ENCODE peak calls at places on chromosomes 12 and 14, in five cellular contexts. T is K562, P is cardiac muscle cell, N is fibroblast of mammary gland, K is astrocyte of the cerebellum. A is an unnamed sample.

GRCh38 chr14:73771848-73772705 is 57.9 kb upstream of the PNMA1 start:
- DNase-seq in T (peak; percentile 94), P (peak; percentile 65), K (no peak), N (peak; percentile 75), A (no peak)

GRCh38 chr14:24197066-24197465 is 1.8 kb upstream of the TM9SF1 start:
- DNase-seq in N (no peak), P (no peak), T (peak; percentile 50), K (no peak), A (no peak)

GRCh38 chr14:36423430-36423829 is 96.6 kb downstream of the NKX2-1 start:
- DNase-seq in K (no peak), N (no peak), P (no peak), T (no peak), A (no peak)

GRCh38 chr14:69183735-69184134 is 7.6 kb upstream of the EXD2 start:
- DNase-seq in P (no peak), T (no peak), K (no peak), N (peak; percentile 2), A (no peak)

GRCh38 chr14:100159107-100159864 is at the start of gene DEGS2:
- DNase-seq in P (peak; percentile 54), K (no peak), N (no peak), T (no peak), A (no peak)

GRCh38 chr14:58572092-58572853 is 65.5 kb upstream of the DACT1 start:
- DNase-seq in T (no peak), P (peak; percentile 23), N (peak; percentile 40), K (no peak), A (no peak)

GRCh38 chr14:100317897-100318808 is 5.0 kb upstream of the SLC25A47 start:
- DNase-seq in K (no peak), P (peak; percentile 55), T (peak; percentile 71), N (peak; percentile 49), A (peak; percentile 83)

GRCh38 chr14:63287661-63288483 is 30.9 kb downstream of the GPHB5 start:
- DNase-seq in N (peak; percentile 23), K (no peak), T (no peak), P (no peak), A (no peak)

GRCh38 chr12:94761559-94761958 is 111.2 kb upstream of the TMCC3 start:
- DNase-seq in P (no peak), N (peak; percentile 94), K (peak; percentile 65), T (peak; percentile 9), A (no peak)

GRCh38 chr12:113278141-113278540 is 56.8 kb downstream of the SLC8B1 start:
- DNase-seq in K (no peak), N (no peak), P (no peak), T (no peak), A (no peak)

GRCh38 chr14:96145116-96145864 is 59.3 kb upstream of the BDKRB2 start:
- DNase-seq in P (no peak), T (no peak), K (peak; percentile 58), N (peak; percentile 78), A (no peak)

GRCh38 chr12:112122823-112123690 is 2.3 kb upstream of the TRAFD1 start:
- DNase-seq in P (peak; percentile 60), N (peak; percentile 84), T (peak; percentile 77), K (no peak), A (no peak)

GRCh38 chr12:132178801-132179401 is 34.6 kb downstream of the NOC4L start:
- DNase-seq in P (no peak), T (no peak), N (no peak), K (no peak), A (no peak)

GRCh38 chr12:52043386-52044212 is 7.6 kb upstream of the NR4A1 start:
- DNase-seq in N (peak; percentile 83), K (no peak), T (no peak), P (no peak), A (no peak)

GRCh38 chr14:60163741-60164140 is 1.5 kb downstream of the DHRS7 start:
- DNase-seq in T (no peak), P (no peak), K (no peak), N (no peak), A (no peak)

GRCh38 chr14:83706555-83706954 is 1823.4 kb upstream of the FLRT2 start:
- DNase-seq in P (no peak), K (no peak), N (no peak), T (no peak), A (peak; percentile 27)

GRCh38 chr12:47433876-47434275 is 272.0 kb downstream of the RPAP3 start:
- DNase-seq in K (no peak), N (peak; percentile 5), T (no peak), P (no peak), A (no peak)

GRCh38 chr14:99312106-99312505 is 40.1 kb upstream of the BCL11B start:
- DNase-seq in N (no peak), P (no peak), T (no peak), K (no peak), A (no peak)

GRCh38 chr12:113515082-113515856 is 43.6 kb upstream of the LHX5 start:
- DNase-seq in P (no peak), T (no peak), K (no peak), N (no peak), A (no peak)

GRCh38 chr14:85731198-85731597 is 201.3 kb downstream of the FLRT2 start:
- DNase-seq in N (peak; percentile 95), P (no peak), K (peak; percentile 87), T (no peak), A (no peak)

GRCh38 chr12:4762773-4763172 is 42.6 kb downstream of the GALNT8 start:
- DNase-seq in T (peak; percentile 11), N (no peak), P (no peak), K (no peak), A (no peak)

GRCh38 chr12:4438834-4439596 is 6.6 kb downstream of the FGF6 start:
- DNase-seq in P (no peak), T (no peak), N (no peak), K (no peak), A (no peak)

GRCh38 chr14:69877492-69877891 is 1.7 kb upstream of the SMOC1 start:
- DNase-seq in K (peak; percentile 33), N (peak; percentile 67), T (peak; percentile 23), P (peak; percentile 60), A (no peak)

GRCh38 chr14:28666961-28667360 is 99.6 kb upstream of the FOXG1 start:
- DNase-seq in N (no peak), P (no peak), K (no peak), T (no peak), A (no peak)

GRCh38 chr14:96056509-96057422 is 17.6 kb downstream of the C14orf132 start:
- DNase-seq in T (no peak), K (no peak), P (no peak), N (no peak), A (no peak)

GRCh38 chr14:75127903-75128595 is 1.2 kb upstream of the NEK9 start:
- DNase-seq in T (no peak), P (no peak), N (no peak), K (no peak), A (no peak)

DNA sequence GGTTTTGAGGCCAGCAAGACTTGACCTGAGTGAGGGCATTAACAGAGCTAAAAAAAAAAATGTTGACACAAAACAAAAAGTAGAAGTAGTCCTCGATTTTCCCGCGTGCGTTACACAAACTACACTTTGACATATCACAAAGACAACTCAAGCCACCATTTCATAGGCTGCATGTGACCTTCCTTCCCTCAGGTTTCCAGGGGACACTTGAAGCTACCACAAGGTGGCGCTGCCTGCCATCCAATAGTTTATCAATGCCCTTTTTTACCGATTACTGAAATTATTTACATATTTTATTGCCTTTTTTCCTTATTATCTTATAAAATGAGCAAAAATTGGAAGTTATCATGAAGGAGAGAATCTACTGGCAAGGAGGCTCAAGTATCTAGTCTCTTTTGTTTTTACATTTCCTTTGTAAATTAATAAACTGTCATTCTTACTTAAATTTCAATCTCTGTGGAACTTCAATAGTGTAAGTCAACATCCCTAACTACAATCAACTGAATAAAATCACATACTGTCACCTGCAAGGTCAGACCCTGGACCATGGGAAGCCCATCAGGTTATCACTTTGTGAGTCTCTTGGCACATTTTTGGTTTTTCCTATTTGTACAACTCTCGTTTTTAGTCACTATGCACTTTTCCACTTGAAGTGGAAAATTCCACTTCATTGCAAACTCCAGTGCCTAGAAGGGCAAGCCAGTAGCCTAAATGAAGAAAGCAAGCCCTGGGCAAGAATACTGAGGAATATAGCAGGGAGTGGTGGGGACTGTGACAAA is 84.6 kb upstream of the CPSF6 start:
- DNase-seq in N (peak; percentile 72), P (peak; percentile 85), K (peak; percentile 32), T (peak; percentile 84), A (peak; percentile 78)
- TF ChIP-seq CTCF in N (peak; percentile 97), P (peak; percentile 95), K (peak; percentile 97), T (peak; percentile 93), A (peak; percentile 94)

GRCh38 chr14:51573607-51574006 is 78.1 kb upstream of the FRMD6 start:
- DNase-seq in N (no peak), K (no peak), T (no peak), P (no peak), A (no peak)
- TF ChIP-seq CTCF in N (no peak), K (no peak), T (no peak), P (no peak), A (no peak)

GRCh38 chr12:127292736-127293135 is 974.2 kb upstream of the TMEM132C start:
- DNase-seq in T (no peak), N (no peak), K (no peak), P (no peak), A (no peak)
- TF ChIP-seq CTCF in T (no peak), N (no peak), K (no peak), P (no peak), A (no peak)

GRCh38 chr12:1542599-1542998 is 51.8 kb downstream of the FBXL14 start:
- DNase-seq in K (no peak), N (no peak), T (no peak), P (no peak), A (no peak)

GRCh38 chr12:1546931-1547640 is 47.3 kb downstream of the FBXL14 start:
- DNase-seq in K (no peak), P (no peak), N (no peak), T (no peak), A (no peak)

GRCh38 chr12:1540690-1541089 is 53.7 kb downstream of the FBXL14 start:
- DNase-seq in T (no peak), N (peak; percentile 77), K (no peak), P (no peak), A (no peak)

GRCh38 chr12:1544991-1545700 is 49.2 kb downstream of the FBXL14 start:
- DNase-seq in K (no peak), T (no peak), N (peak; percentile 66), P (no peak), A (no peak)
- TF ChIP-seq CTCF in K (peak; percentile 50), T (no peak), N (peak; percentile 47), P (peak; percentile 49), A (no peak)

GRCh38 chr14:22838631-22839041 is 2.3 kb downstream of the MMP14 start:
- DNase-seq in T (no peak), N (peak; percentile 84), P (no peak), K (no peak), A (no peak)

GRCh38 chr14:22837059-22837749 is 819 bp downstream of the MMP14 start:
- DNase-seq in P (peak; percentile 64), T (no peak), K (no peak), N (peak; percentile 45), A (peak; percentile 61)

GRCh38 chr14:22835505-22835904 is 880 bp upstream of the MMP14 start:
- DNase-seq in T (no peak), N (no peak), P (no peak), K (no peak), A (no peak)

GRCh38 chr14:22837750-22838538 is 1.6 kb downstream of the MMP14 start:
- DNase-seq in T (no peak), N (peak; percentile 63), K (no peak), P (no peak), A (peak; percentile 32)

GRCh38 chr14:22836301-22837058 is at the start of gene MMP14:
- DNase-seq in N (peak; percentile 92), K (peak; percentile 77), T (no peak), P (no peak), A (peak; percentile 66)
- TF ChIP-seq CTCF in N (peak; percentile 56), K (peak; percentile 54), T (no peak), P (peak; percentile 67), A (no peak)